ENCODE peak calls at places on chromosome 12, in four cellular contexts. One of them, this sample, is unnamed.

GRCh38 chr12:68636268-68636667 is 25.6 kb downstream of the RAP1B start:
- DNase-seq in pancreas: no peak
- DNase-seq in iPS DF 6.9: no peak
- DNase-seq in CD8-positive, alpha-beta T cell: no peak
- DNase-seq in this sample: no peak

GRCh38 chr12:3896851-3897351 is 23.7 kb upstream of the PARP11 start:
- DNase-seq in pancreas: no peak
- DNase-seq in iPS DF 6.9: no peak
- DNase-seq in CD8-positive, alpha-beta T cell: no peak
- DNase-seq in this sample: no peak

GRCh38 chr12:113299619-113300237 is 35.2 kb downstream of the SLC8B1 start:
- DNase-seq in pancreas: peak; percentile 60
- DNase-seq in iPS DF 6.9: peak; percentile 25
- DNase-seq in CD8-positive, alpha-beta T cell: no peak
- DNase-seq in this sample: no peak

GRCh38 chr12:123092866-123093265 is 58.0 kb downstream of the PITPNM2 start:
- DNase-seq in pancreas: no peak
- DNase-seq in iPS DF 6.9: no peak
- DNase-seq in CD8-positive, alpha-beta T cell: no peak
- DNase-seq in this sample: no peak

GRCh38 chr12:53978477-53979356 is 4.0 kb upstream of the HOTAIR start:
- DNase-seq in pancreas: no peak
- DNase-seq in iPS DF 6.9: no peak
- DNase-seq in CD8-positive, alpha-beta T cell: no peak
- DNase-seq in this sample: no peak

GRCh38 chr12:49897276-49897675 is 6.4 kb downstream of the FAIM2 start:
- DNase-seq in pancreas: no peak
- DNase-seq in iPS DF 6.9: no peak
- DNase-seq in CD8-positive, alpha-beta T cell: no peak
- DNase-seq in this sample: no peak

GRCh38 chr12:100401660-100402059 is 44.8 kb downstream of the SLC17A8 start:
- DNase-seq in pancreas: no peak
- DNase-seq in iPS DF 6.9: no peak
- DNase-seq in CD8-positive, alpha-beta T cell: no peak
- DNase-seq in this sample: no peak

GRCh38 chr12:70379856-70380255 is 13.8 kb downstream of the KCNMB4 start:
- DNase-seq in pancreas: no peak
- DNase-seq in iPS DF 6.9: no peak
- DNase-seq in CD8-positive, alpha-beta T cell: no peak
- DNase-seq in this sample: no peak

GRCh38 chr12:74148849-74149248 is 388.8 kb upstream of the ATXN7L3B start:
- DNase-seq in pancreas: no peak
- DNase-seq in iPS DF 6.9: no peak
- DNase-seq in CD8-positive, alpha-beta T cell: no peak
- DNase-seq in this sample: no peak

GRCh38 chr12:26187014-26187413 is 8.4 kb upstream of the SSPN start:
- DNase-seq in pancreas: no peak
- DNase-seq in iPS DF 6.9: no peak
- DNase-seq in CD8-positive, alpha-beta T cell: no peak
- DNase-seq in this sample: no peak

GRCh38 chr12:105418821-105419291 is 88.4 kb downstream of the C12orf75 start:
- DNase-seq in pancreas: no peak
- DNase-seq in iPS DF 6.9: no peak
- DNase-seq in CD8-positive, alpha-beta T cell: no peak
- DNase-seq in this sample: no peak

GRCh38 chr12:13982010-13982409 is 608 bp upstream of the GRIN2B start:
- DNase-seq in pancreas: peak; percentile 26
- DNase-seq in iPS DF 6.9: peak; percentile 45
- DNase-seq in CD8-positive, alpha-beta T cell: no peak
- DNase-seq in this sample: no peak

GRCh38 chr12:15928345-15928744 is 17.2 kb downstream of the DERA start:
- DNase-seq in pancreas: no peak
- DNase-seq in iPS DF 6.9: no peak
- DNase-seq in CD8-positive, alpha-beta T cell: no peak
- DNase-seq in this sample: no peak

GRCh38 chr12:118136559-118137003 is 657 bp downstream of the PEBP1 start:
- DNase-seq in pancreas: peak; percentile 59
- DNase-seq in iPS DF 6.9: no peak
- DNase-seq in CD8-positive, alpha-beta T cell: peak; percentile 1
- DNase-seq in this sample: peak; percentile 10

GRCh38 chr12:4089147-4089606 is 184.4 kb upstream of the CCND2 start:
- DNase-seq in pancreas: no peak
- DNase-seq in iPS DF 6.9: no peak
- DNase-seq in CD8-positive, alpha-beta T cell: no peak
- DNase-seq in this sample: no peak

GRCh38 chr12:15256760-15257159 is 35.5 kb upstream of the RERG start:
- DNase-seq in pancreas: no peak
- DNase-seq in iPS DF 6.9: no peak
- DNase-seq in CD8-positive, alpha-beta T cell: no peak
- DNase-seq in this sample: no peak

GRCh38 chr12:53684654-53685220 is 8.9 kb upstream of the ATP5MC2 start:
- DNase-seq in pancreas: no peak
- DNase-seq in iPS DF 6.9: no peak
- DNase-seq in CD8-positive, alpha-beta T cell: no peak
- DNase-seq in this sample: no peak

GRCh38 chr12:124797321-124797720 is 66.3 kb downstream of the SCARB1 start:
- DNase-seq in pancreas: no peak
- DNase-seq in iPS DF 6.9: no peak
- DNase-seq in CD8-positive, alpha-beta T cell: no peak
- DNase-seq in this sample: no peak

GRCh38 chr12:127881371-127882140 is 385.4 kb upstream of the TMEM132C start:
- DNase-seq in pancreas: no peak
- DNase-seq in iPS DF 6.9: no peak
- DNase-seq in CD8-positive, alpha-beta T cell: no peak
- DNase-seq in this sample: no peak

GRCh38 chr12:63845726-63846125 is 1.2 kb downstream of the SRGAP1 start:
- DNase-seq in pancreas: no peak
- DNase-seq in iPS DF 6.9: no peak
- DNase-seq in CD8-positive, alpha-beta T cell: no peak
- DNase-seq in this sample: no peak

GRCh38 chr12:44626883-44627282 is 249.2 kb downstream of the NELL2 start:
- DNase-seq in pancreas: no peak
- DNase-seq in iPS DF 6.9: no peak
- DNase-seq in CD8-positive, alpha-beta T cell: no peak
- DNase-seq in this sample: no peak

GRCh38 chr12:108594323-108594903 is 3.5 kb downstream of the TMEM119 start:
- DNase-seq in pancreas: no peak
- DNase-seq in iPS DF 6.9: no peak
- DNase-seq in CD8-positive, alpha-beta T cell: no peak
- DNase-seq in this sample: no peak

GRCh38 chr12:108589840-108590229 is 8.0 kb downstream of the TMEM119 start:
- DNase-seq in pancreas: no peak
- DNase-seq in iPS DF 6.9: no peak
- DNase-seq in CD8-positive, alpha-beta T cell: no peak
- DNase-seq in this sample: no peak

GRCh38 chr12:108592033-108592909 is 5.6 kb downstream of the TMEM119 start:
- DNase-seq in pancreas: no peak
- DNase-seq in iPS DF 6.9: no peak
- DNase-seq in CD8-positive, alpha-beta T cell: no peak
- DNase-seq in this sample: no peak

GRCh38 chr12:108589028-108589839 is 8.7 kb downstream of the TMEM119 start:
- DNase-seq in pancreas: no peak
- DNase-seq in iPS DF 6.9: no peak
- DNase-seq in CD8-positive, alpha-beta T cell: no peak
- DNase-seq in this sample: no peak

DNA sequence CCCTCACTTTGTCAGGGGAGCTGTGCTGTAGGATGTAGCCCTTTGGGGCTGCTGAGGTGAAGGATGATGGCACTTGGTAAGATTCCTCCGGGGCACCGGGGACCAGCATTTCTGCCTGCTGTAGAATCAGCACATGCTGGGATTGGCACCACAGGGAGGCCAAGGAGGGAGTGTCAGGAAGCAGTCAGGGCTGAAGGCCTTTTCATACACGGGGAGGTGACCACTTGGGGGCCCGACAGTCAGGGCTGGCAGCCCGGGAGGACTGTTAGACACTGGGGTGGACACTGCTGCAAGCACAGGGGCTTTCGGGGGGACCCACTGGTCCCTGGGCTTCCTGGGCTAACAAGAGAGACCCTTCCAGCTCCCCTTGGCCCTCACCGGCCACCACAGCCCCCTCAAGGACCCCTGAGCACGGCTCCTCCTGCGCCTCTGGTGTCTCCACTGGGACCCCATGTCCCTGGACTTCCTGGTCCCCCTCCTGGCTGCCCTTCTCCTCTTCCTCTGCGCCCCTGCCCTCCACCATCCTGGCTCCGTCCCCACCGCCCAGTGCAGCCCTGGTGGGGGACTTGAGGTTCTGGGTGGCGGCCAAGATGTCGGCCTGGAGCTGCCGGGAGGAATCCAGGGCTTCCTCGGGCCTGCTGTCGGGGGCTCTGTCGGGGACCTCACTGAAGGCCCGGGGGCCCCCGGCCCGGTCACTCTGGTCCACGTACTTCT is 6.5 kb downstream of the TMEM119 start:
- DNase-seq in pancreas: no peak
- DNase-seq in iPS DF 6.9: no peak
- DNase-seq in CD8-positive, alpha-beta T cell: no peak
- DNase-seq in this sample: no peak
- H3K36me3 ChIP-seq in pancreas: no peaks in the 10 kb centered on the region
- H3K36me3 ChIP-seq in iPS DF 6.9: no peaks in the 10 kb centered on the region
- H3K36me3 ChIP-seq in CD8-positive, alpha-beta T cell: no peaks in the 10 kb centered on the region
- H3K36me3 ChIP-seq in this sample: no peaks in the 10 kb centered on the region

GRCh38 chr12:130592641-130593040 is 123.5 kb downstream of the RIMBP2 start:
- DNase-seq in pancreas: no peak
- DNase-seq in iPS DF 6.9: no peak
- DNase-seq in CD8-positive, alpha-beta T cell: no peak
- DNase-seq in this sample: no peak
- H3K9me3 ChIP-seq in pancreas: no peaks in the 10 kb centered on the region
- H3K9me3 ChIP-seq in iPS DF 6.9: peaks cover 27% of the 10 kb centered on the region
- H3K9me3 ChIP-seq in CD8-positive, alpha-beta T cell: no peaks in the 10 kb centered on the region
- H3K9me3 ChIP-seq in this sample: no peaks in the 10 kb centered on the region

GRCh38 chr12:27711957-27712356 is 1.3 kb downstream of the MRPS35 start:
- DNase-seq in pancreas: no peak
- DNase-seq in iPS DF 6.9: no peak
- DNase-seq in CD8-positive, alpha-beta T cell: no peak
- DNase-seq in this sample: no peak
- H3K4me3 ChIP-seq in pancreas: no peak overlapping the region
- H3K4me3 ChIP-seq in iPS DF 6.9: no peak overlapping the region
- H3K4me3 ChIP-seq in CD8-positive, alpha-beta T cell: no peak overlapping the region
- H3K4me3 ChIP-seq in this sample: no peak overlapping the region

DNA sequence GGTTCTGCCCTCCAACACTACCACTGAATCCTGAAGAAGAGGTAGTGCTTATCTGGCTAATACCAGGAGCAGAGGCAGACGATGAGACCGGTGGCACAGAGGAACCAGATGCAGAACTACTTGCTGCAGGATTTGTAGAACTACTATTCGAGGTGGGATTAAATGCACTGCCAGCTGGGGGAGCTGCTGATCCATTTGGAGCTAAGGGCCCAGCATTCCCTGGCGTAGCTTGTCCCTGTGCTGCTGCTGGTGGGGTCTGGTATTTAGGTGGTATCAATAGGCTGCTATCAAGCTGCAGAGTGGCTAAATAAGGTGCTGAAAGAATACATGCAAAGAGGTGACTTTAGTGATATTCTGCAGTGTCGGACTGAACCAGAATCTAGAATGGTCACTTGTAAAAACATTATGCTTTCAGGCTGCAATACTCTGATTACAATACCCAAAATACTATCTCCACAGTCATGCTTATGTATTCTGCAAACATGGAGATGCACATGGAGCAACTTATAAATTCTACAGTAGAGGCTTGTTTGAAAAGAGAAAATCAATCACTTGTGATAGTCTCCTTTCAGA is 294.2 kb downstream of the MED13L start:
- DNase-seq in pancreas: no peak
- DNase-seq in iPS DF 6.9: peak; percentile 52
- DNase-seq in CD8-positive, alpha-beta T cell: no peak
- DNase-seq in this sample: no peak
- H3K36me3 ChIP-seq in pancreas: peaks cover 3% of the 10 kb centered on the region
- H3K36me3 ChIP-seq in iPS DF 6.9: no peaks in the 10 kb centered on the region
- H3K36me3 ChIP-seq in CD8-positive, alpha-beta T cell: peaks cover 48% of the 10 kb centered on the region
- H3K36me3 ChIP-seq in this sample: peaks cover 64% of the 10 kb centered on the region

GRCh38 chr12:30395190-30395589 is 300.5 kb downstream of the IPO8 start:
- DNase-seq in pancreas: no peak
- DNase-seq in iPS DF 6.9: no peak
- DNase-seq in CD8-positive, alpha-beta T cell: no peak
- DNase-seq in this sample: no peak
- H3K9me3 ChIP-seq in pancreas: no peaks in the 10 kb centered on the region
- H3K9me3 ChIP-seq in iPS DF 6.9: peaks cover 3% of the 10 kb centered on the region
- H3K9me3 ChIP-seq in CD8-positive, alpha-beta T cell: no peaks in the 10 kb centered on the region
- H3K9me3 ChIP-seq in this sample: no peaks in the 10 kb centered on the region

DNA sequence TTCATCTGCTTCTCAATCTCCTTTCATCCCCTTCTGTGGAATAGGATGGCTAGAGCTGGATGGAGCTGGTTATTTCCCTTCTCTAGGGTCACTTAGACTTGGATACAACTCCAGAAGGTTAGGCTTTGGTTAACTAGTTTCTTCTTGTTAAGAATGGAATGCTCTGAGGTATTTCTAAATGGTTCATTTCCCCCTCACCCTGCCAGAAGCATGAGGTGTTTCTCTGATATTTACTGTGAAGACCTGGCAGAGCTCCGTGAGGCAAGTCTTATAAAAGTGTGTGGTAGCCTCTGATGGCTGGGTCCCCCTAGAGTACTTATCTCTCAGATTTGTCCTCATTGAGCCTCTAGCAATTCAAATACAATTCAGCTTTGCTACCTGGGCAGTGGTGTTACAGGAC is 207.9 kb downstream of the SLC16A7 start:
- DNase-seq in pancreas: no peak
- DNase-seq in iPS DF 6.9: no peak
- DNase-seq in CD8-positive, alpha-beta T cell: no peak
- DNase-seq in this sample: no peak
- H3K4me3 ChIP-seq in pancreas: no peak overlapping the region
- H3K4me3 ChIP-seq in iPS DF 6.9: no peak overlapping the region
- H3K4me3 ChIP-seq in CD8-positive, alpha-beta T cell: no peak overlapping the region
- H3K4me3 ChIP-seq in this sample: no peak overlapping the region

GRCh38 chr12:119842380-119842779 is 34.7 kb downstream of the CIT start:
- DNase-seq in pancreas: no peak
- DNase-seq in iPS DF 6.9: no peak
- DNase-seq in CD8-positive, alpha-beta T cell: no peak
- DNase-seq in this sample: no peak

GRCh38 chr12:119839201-119839600 is 37.9 kb downstream of the CIT start:
- DNase-seq in pancreas: no peak
- DNase-seq in iPS DF 6.9: no peak
- DNase-seq in CD8-positive, alpha-beta T cell: no peak
- DNase-seq in this sample: no peak

GRCh38 chr12:119840617-119841016 is 36.5 kb downstream of the CIT start:
- DNase-seq in pancreas: no peak
- DNase-seq in iPS DF 6.9: no peak
- DNase-seq in CD8-positive, alpha-beta T cell: no peak
- DNase-seq in this sample: no peak

GRCh38 chr12:119841433-119842210 is 35.5 kb downstream of the CIT start:
- DNase-seq in pancreas: no peak
- DNase-seq in iPS DF 6.9: no peak
- DNase-seq in CD8-positive, alpha-beta T cell: no peak
- DNase-seq in this sample: no peak

GRCh38 chr12:119843100-119843499 is 34.0 kb downstream of the CIT start:
- DNase-seq in pancreas: no peak
- DNase-seq in iPS DF 6.9: no peak
- DNase-seq in CD8-positive, alpha-beta T cell: no peak
- DNase-seq in this sample: no peak
- H3K36me3 ChIP-seq in pancreas: no peaks in the 10 kb centered on the region
- H3K36me3 ChIP-seq in iPS DF 6.9: peaks cover 16% of the 10 kb centered on the region
- H3K36me3 ChIP-seq in CD8-positive, alpha-beta T cell: no peaks in the 10 kb centered on the region
- H3K36me3 ChIP-seq in this sample: no peaks in the 10 kb centered on the region

GRCh38 chr12:93669452-93669851 is 7.7 kb upstream of the CRADD start:
- DNase-seq in pancreas: no peak
- DNase-seq in iPS DF 6.9: no peak
- DNase-seq in CD8-positive, alpha-beta T cell: no peak
- DNase-seq in this sample: no peak
- H3K9me3 ChIP-seq in pancreas: no peaks in the 10 kb centered on the region
- H3K9me3 ChIP-seq in iPS DF 6.9: no peaks in the 10 kb centered on the region
- H3K9me3 ChIP-seq in CD8-positive, alpha-beta T cell: no peaks in the 10 kb centered on the region
- H3K9me3 ChIP-seq in this sample: no peaks in the 10 kb centered on the region